ENCODE peak calls at places on chromosome 12, in seven cellular contexts. N, H, J, C, T, V and D are unnamed samples.

GRCh38 chr12:64560395-64561301 is 49.6 kb upstream of the RASSF3 start:
- DNase-seq in N (no peak), H (no peak), J (no peak), C (no peak), T (peak; percentile 89), V (no peak), D (no peak)

GRCh38 chr12:100404769-100405407 is 48.0 kb downstream of the SLC17A8 start:
- DNase-seq in N (no peak), H (no peak), J (no peak), C (peak; percentile 32), T (peak; percentile 23), V (no peak), D (peak; percentile 69)

GRCh38 chr12:105850103-105850968 is 288.4 kb downstream of the NUAK1 start:
- DNase-seq in N (no peak), H (no peak), J (no peak), C (no peak), T (no peak), V (no peak), D (no peak)

GRCh38 chr12:41521872-41522379 is 333.8 kb downstream of the PDZRN4 start:
- DNase-seq in N (no peak), H (no peak), J (no peak), C (peak; percentile 13), T (peak; percentile 93), V (no peak), D (no peak)

GRCh38 chr12:69368171-69368570 is 8.6 kb downstream of the YEATS4 start:
- DNase-seq in N (no peak), H (no peak), J (no peak), C (no peak), T (no peak), V (no peak), D (no peak)

GRCh38 chr12:117105902-117106301 is 6.7 kb upstream of the TESC start:
- DNase-seq in N (no peak), H (no peak), J (no peak), C (peak; percentile 43), T (peak; percentile 41), V (no peak), D (no peak)

GRCh38 chr12:84661732-84662326 is 250.8 kb downstream of the SLC6A15 start:
- DNase-seq in N (no peak), H (no peak), J (no peak), C (no peak), T (peak; percentile 51), V (no peak), D (no peak)

GRCh38 chr12:132393991-132394949 is 64.9 kb upstream of the GALNT9 start:
- DNase-seq in N (peak; percentile 36), H (no peak), J (no peak), C (no peak), T (no peak), V (peak; percentile 19), D (no peak)

GRCh38 chr12:84701966-84702365 is 210.6 kb downstream of the SLC6A15 start:
- DNase-seq in N (no peak), H (no peak), J (no peak), C (no peak), T (peak; percentile 34), V (no peak), D (no peak)

GRCh38 chr12:116336542-116337065 is 59.1 kb upstream of the MED13L start:
- DNase-seq in N (no peak), H (no peak), J (no peak), C (peak; percentile 76), T (no peak), V (no peak), D (no peak)

GRCh38 chr12:12338528-12339168 is 11.4 kb downstream of the MANSC1 start:
- DNase-seq in N (no peak), H (no peak), J (no peak), C (no peak), T (peak; percentile 79), V (no peak), D (no peak)

GRCh38 chr12:76764856-76765255 is 941 bp downstream of the ZDHHC17 start:
- DNase-seq in N (no peak), H (no peak), J (no peak), C (peak; percentile 11), T (peak; percentile 27), V (no peak), D (no peak)

DNA sequence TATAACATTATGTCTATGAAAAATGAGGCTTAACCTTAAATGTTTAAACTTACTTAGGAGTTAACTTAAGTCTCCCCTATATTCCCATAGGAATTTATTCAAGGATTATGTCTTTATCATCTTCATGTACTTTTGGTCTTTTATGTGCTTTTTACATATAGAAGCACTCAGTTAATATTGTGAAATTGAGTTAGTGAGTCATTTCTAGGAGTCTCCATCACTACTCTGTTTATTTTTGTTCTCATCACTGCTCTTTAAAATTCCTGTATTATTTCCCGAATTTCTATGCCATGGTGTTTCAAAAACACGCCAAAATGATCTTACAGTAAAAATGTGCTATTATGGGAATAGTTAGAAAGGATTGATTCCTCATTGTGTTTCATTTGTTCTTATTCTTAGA is 31.6 kb downstream of the TBC1D15 start:
- DNase-seq in N (no peak), H (no peak), J (no peak), C (no peak), T (peak; percentile 52), V (no peak), D (no peak)
- H3K4me3 ChIP-seq in N (no peak overlapping the region), H (no peak overlapping the region), J (no peak overlapping the region), C (no peak overlapping the region), T (no peak overlapping the region), V (no peak overlapping the region), D (no peak overlapping the region)

GRCh38 chr12:109105176-109105575 is 7.8 kb downstream of the UNG start:
- DNase-seq in N (no peak), H (no peak), J (no peak), C (no peak), T (no peak), V (no peak), D (no peak)
- H3K36me3 ChIP-seq in N (peaks cover 82% of the 10 kb centered on the region), H (peaks cover 71% of the 10 kb centered on the region), J (no peaks in the 10 kb centered on the region), C (peaks cover 9% of the 10 kb centered on the region), T (peaks cover 2% of the 10 kb centered on the region), V (peaks cover 71% of the 10 kb centered on the region), D (peaks cover 46% of the 10 kb centered on the region)

GRCh38 chr12:90299121-90299520 is 590.5 kb upstream of the ATP2B1 start:
- DNase-seq in N (no peak), H (no peak), J (no peak), C (peak; percentile 46), T (no peak), V (no peak), D (no peak)
- H3K4me3 ChIP-seq in N (no peak overlapping the region), H (peak overlapping the region; percentile 8), J (no peak overlapping the region), C (no peak overlapping the region), T (no peak overlapping the region), V (no peak overlapping the region), D (no peak overlapping the region)

DNA sequence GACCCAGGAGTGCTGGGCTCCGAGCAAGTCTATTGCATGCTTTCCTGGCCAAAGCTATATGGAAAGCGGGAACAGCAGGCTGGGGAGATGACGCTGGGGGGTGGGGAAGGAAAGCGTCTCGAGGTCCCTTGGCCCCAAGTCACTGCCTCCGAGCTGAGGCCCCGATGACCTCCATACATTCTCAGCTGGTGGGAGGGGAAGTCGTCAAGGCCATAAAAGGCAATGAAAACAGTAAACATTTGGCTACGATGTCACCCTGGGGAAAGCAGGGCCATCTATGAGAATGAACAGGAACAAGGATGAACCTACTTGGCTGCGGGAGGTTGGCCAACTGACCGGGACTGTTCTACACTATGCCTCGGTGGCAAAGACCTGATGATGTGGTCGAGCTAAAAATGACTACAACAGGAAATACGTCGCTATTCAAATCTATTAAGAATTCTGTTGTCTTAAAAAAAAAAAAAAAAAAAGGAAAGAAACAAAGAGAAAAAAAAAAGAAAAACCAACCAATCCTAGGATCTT is 19.5 kb downstream of the PRKAB1 start:
- DNase-seq in N (no peak), H (no peak), J (no peak), C (no peak), T (no peak), V (no peak), D (no peak)
- H3K36me3 ChIP-seq in N (peaks cover 14% of the 10 kb centered on the region), H (no peaks in the 10 kb centered on the region), J (no peaks in the 10 kb centered on the region), C (peaks cover 4% of the 10 kb centered on the region), T (no peaks in the 10 kb centered on the region), V (no peaks in the 10 kb centered on the region), D (peaks cover 9% of the 10 kb centered on the region)

GRCh38 chr12:122903704-122904034 is 7.7 kb upstream of the VPS37B start:
- DNase-seq in N (no peak), H (no peak), J (no peak), C (no peak), T (no peak), V (peak; percentile 18), D (peak; percentile 30)

GRCh38 chr12:122899887-122900286 is 4.0 kb upstream of the VPS37B start:
- DNase-seq in N (no peak), H (no peak), J (no peak), C (no peak), T (no peak), V (peak; percentile 16), D (no peak)

GRCh38 chr12:122908915-122909314 is 13.0 kb upstream of the VPS37B start:
- DNase-seq in N (no peak), H (no peak), J (no peak), C (no peak), T (no peak), V (no peak), D (no peak)

GRCh38 chr12:122902854-122903703 is 7.2 kb upstream of the VPS37B start:
- DNase-seq in N (no peak), H (no peak), J (no peak), C (no peak), T (no peak), V (no peak), D (peak; percentile 40)
- H3K4me3 ChIP-seq in N (no peak overlapping the region), H (no peak overlapping the region), J (no peak overlapping the region), C (no peak overlapping the region), T (no peak overlapping the region), V (no peak overlapping the region), D (no peak overlapping the region)